ENCODE peak calls at places on chromosomes 13 and 19, in ten cellular contexts. E is tibial nerve, Y is sigmoid colon, O is upper lobe of left lung, V is A549, C is HepG2, A is SK-N-SH, T is GM12878, U is esophagus muscularis mucosa, N is H1. X is an unnamed sample. For H3K4me1, the result is how much of the 10 kb centered on the place peaks cover.

GRCh38 chr19:43532962-43533545 is at the start of gene ZNF575:
- DNase-seq in E (peak), Y (peak), O (peak), V (peak), C (peak), A (peak), T (peak), U (peak), N (peak), X (peak)

GRCh38 chr19:8926341-8926740 is 83.9 kb downstream of the MUC16 start:
- DNase-seq in E (no peak), Y (no peak), O (no peak), V (no peak), C (no peak), A (no peak), T (no peak), U (no peak), N (no peak), X (no peak)

GRCh38 chr13:42048323-42048624 is 174 bp upstream of the DGKH start:
- DNase-seq in E (no peak), Y (no peak), O (no peak), V (no peak), C (no peak), A (no peak), T (no peak), U (no peak), N (peak), X (no peak)

GRCh38 chr19:31316201-31316951 is 32.9 kb downstream of the TSHZ3 start:
- DNase-seq in E (no peak), Y (peak), O (no peak), V (no peak), C (no peak), A (no peak), T (no peak), U (no peak), N (no peak), X (no peak)

GRCh38 chr13:99285432-99286182 is 21.6 kb downstream of the GPR183 start:
- DNase-seq in E (no peak), Y (no peak), O (no peak), V (no peak), C (peak), A (no peak), T (no peak), U (no peak), N (no peak), X (no peak)

GRCh38 chr19:28022506-28022905 is 1190.4 kb downstream of the UQCRFS1 start:
- DNase-seq in E (no peak), Y (no peak), O (no peak), V (no peak), C (no peak), A (no peak), T (no peak), U (peak), N (no peak), X (no peak)

GRCh38 chr13:77833331-77833863 is 85.2 kb downstream of the EDNRB start:
- DNase-seq in E (no peak), Y (no peak), O (no peak), V (no peak), C (no peak), A (no peak), T (no peak), U (no peak), N (no peak), X (no peak)

GRCh38 chr19:43464089-43464775 is 1.2 kb downstream of the LYPD3 start:
- DNase-seq in E (peak), Y (no peak), O (peak), V (no peak), C (no peak), A (peak), T (no peak), U (no peak), N (peak), X (peak)

GRCh38 chr19:34120846-34121639 is 51.3 kb upstream of the LSM14A start:
- DNase-seq in E (no peak), Y (no peak), O (no peak), V (peak), C (peak), A (peak), T (no peak), U (no peak), N (peak), X (peak)

GRCh38 chr13:111458001-111458531 is 137.6 kb downstream of the TEX29 start:
- DNase-seq in E (no peak), Y (no peak), O (peak), V (no peak), C (no peak), A (no peak), T (no peak), U (no peak), N (no peak), X (no peak)

GRCh38 chr19:18773682-18774081 is 17.4 kb downstream of the COMP start:
- DNase-seq in E (no peak), Y (no peak), O (no peak), V (no peak), C (no peak), A (no peak), T (no peak), U (no peak), N (no peak), X (no peak)

GRCh38 chr13:43783820-43784219 is 3.0 kb downstream of the ENOX1 start:
- DNase-seq in E (no peak), Y (no peak), O (no peak), V (peak), C (no peak), A (peak), T (no peak), U (no peak), N (no peak), X (no peak)

GRCh38 chr19:10433131-10433536 is 12.8 kb downstream of the PDE4A start:
- DNase-seq in E (no peak), Y (no peak), O (no peak), V (no peak), C (no peak), A (no peak), T (no peak), U (no peak), N (no peak), X (peak)

GRCh38 chr13:65836066-65836465 is 1394.1 kb downstream of the PCDH9 start:
- DNase-seq in E (no peak), Y (no peak), O (no peak), V (no peak), C (no peak), A (no peak), T (no peak), U (no peak), N (no peak), X (no peak)

GRCh38 chr19:18670313-18670712 is 13.2 kb upstream of the CRTC1 start:
- DNase-seq in E (no peak), Y (no peak), O (no peak), V (no peak), C (no peak), A (peak), T (no peak), U (no peak), N (no peak), X (no peak)

GRCh38 chr19:15101479-15102082 is 5.6 kb upstream of the SYDE1 start:
- DNase-seq in E (no peak), Y (no peak), O (no peak), V (no peak), C (peak), A (peak), T (no peak), U (no peak), N (peak), X (peak)

GRCh38 chr19:18840288-18841260 is 8.8 kb downstream of the UPF1 start:
- DNase-seq in E (no peak), Y (no peak), O (peak), V (no peak), C (peak), A (peak), T (no peak), U (no peak), N (no peak), X (no peak)

GRCh38 chr13:101711307-101712025 is 259.0 kb downstream of the ITGBL1 start:
- DNase-seq in E (no peak), Y (no peak), O (no peak), V (no peak), C (no peak), A (no peak), T (no peak), U (no peak), N (no peak), X (no peak)

GRCh38 chr13:27962128-27962841 is 6.8 kb downstream of the CDX2 start:
- DNase-seq in E (no peak), Y (no peak), O (no peak), V (no peak), C (peak), A (peak), T (no peak), U (no peak), N (peak), X (no peak)

GRCh38 chr13:46761866-46762265 is 35.1 kb downstream of the ESD start:
- DNase-seq in E (no peak), Y (no peak), O (no peak), V (no peak), C (no peak), A (no peak), T (no peak), U (no peak), N (no peak), X (peak)

GRCh38 chr13:84940167-84940566 is 859.1 kb downstream of the SLITRK6 start:
- DNase-seq in E (no peak), Y (no peak), O (no peak), V (no peak), C (no peak), A (no peak), T (no peak), U (no peak), N (no peak), X (no peak)

GRCh38 chr19:12777217-12778019 is 2.1 kb upstream of the HOOK2 start:
- DNase-seq in E (no peak), Y (peak), O (peak), V (no peak), C (peak), A (peak), T (no peak), U (no peak), N (peak), X (peak)

GRCh38 chr19:12778905-12779161 is 3.5 kb upstream of the HOOK2 start:
- DNase-seq in E (no peak), Y (no peak), O (no peak), V (no peak), C (no peak), A (no peak), T (no peak), U (no peak), N (no peak), X (no peak)

GRCh38 chr19:12774588-12775555 is at the start of gene HOOK2:
- DNase-seq in E (peak), Y (peak), O (peak), V (no peak), C (no peak), A (no peak), T (no peak), U (no peak), N (peak), X (peak)

GRCh38 chr19:12779162-12779993 is 4.0 kb upstream of the HOOK2 start:
- DNase-seq in E (no peak), Y (peak), O (peak), V (no peak), C (peak), A (peak), T (no peak), U (no peak), N (no peak), X (no peak)

DNA sequence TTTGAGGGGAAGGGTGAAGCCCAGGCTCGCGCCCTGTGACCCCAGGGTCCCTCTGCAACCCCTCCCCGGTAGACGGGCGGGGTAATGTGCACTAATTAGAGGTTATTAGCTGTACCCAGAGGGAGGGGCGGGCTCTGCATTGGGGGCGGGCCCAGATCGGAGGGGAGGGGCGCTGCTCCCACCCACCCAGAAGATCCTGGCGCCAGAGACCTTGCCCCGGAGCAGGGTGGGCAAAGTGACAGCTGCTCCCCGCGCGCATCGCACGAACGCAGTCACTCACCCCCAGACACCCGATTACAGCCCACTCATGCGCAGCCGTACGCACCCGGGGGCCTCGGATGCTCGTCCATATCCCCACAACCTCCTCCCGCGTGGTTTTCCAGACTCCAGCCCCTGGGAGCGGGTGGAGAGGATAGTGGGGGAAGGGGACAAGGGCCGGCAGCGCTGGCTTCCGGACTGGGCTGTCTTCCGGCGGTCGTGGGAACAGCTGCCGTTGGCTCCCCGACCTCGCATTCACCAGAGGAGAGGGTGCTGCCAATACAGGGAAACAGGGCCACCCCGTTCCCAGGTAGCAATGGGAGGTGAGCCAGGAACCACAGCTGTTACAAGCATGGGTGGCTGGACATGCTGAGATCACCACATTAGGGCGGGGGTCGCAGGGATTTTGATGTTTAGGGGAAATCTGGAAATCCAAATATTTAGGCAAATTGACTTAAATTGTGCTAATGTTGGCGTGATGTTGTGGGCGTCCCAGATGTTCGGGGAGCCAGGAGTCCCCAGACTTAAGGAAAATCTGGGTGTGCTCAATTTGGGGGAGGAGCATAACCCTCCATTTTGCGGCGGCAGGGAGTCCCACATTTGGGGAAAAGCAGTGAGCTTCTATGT is 2.9 kb upstream of the HOOK2 start:
- DNase-seq in E (no peak), Y (peak), O (peak), V (no peak), C (no peak), A (peak), T (no peak), U (no peak), N (peak), X (peak)
- TF ChIP-seq EP300 in E (peak), Y (no peak), O (no peak), V (no peak), C (no peak), A (no peak), T (no peak), U (no peak), N (no peak), X (no peak)

GRCh38 chr19:41682437-41682836 is 5.6 kb downstream of the CEACAM7 start:
- DNase-seq in E (no peak), Y (no peak), O (no peak), V (no peak), C (no peak), A (no peak), T (no peak), U (no peak), N (no peak), X (no peak)
- H3K4me1 ChIP-seq in E (under half), Y (under half), O (under half), V (under half), C (under half), A (under half), T (under half), U (under half), N (under half), X (under half)

GRCh38 chr19:55115446-55116065 is 1.9 kb downstream of the PPP1R12C start:
- DNase-seq in E (no peak), Y (no peak), O (no peak), V (no peak), C (no peak), A (peak), T (no peak), U (no peak), N (no peak), X (no peak)

GRCh38 chr19:55112781-55113569 is 4.5 kb downstream of the PPP1R12C start:
- DNase-seq in E (no peak), Y (no peak), O (peak), V (no peak), C (no peak), A (peak), T (no peak), U (no peak), N (no peak), X (no peak)

GRCh38 chr19:55114566-55115145 is 2.8 kb downstream of the PPP1R12C start:
- DNase-seq in E (no peak), Y (no peak), O (peak), V (no peak), C (no peak), A (peak), T (no peak), U (no peak), N (no peak), X (no peak)

GRCh38 chr19:55112246-55112780 is 5.1 kb downstream of the PPP1R12C start:
- DNase-seq in E (no peak), Y (no peak), O (peak), V (no peak), C (no peak), A (peak), T (no peak), U (no peak), N (no peak), X (no peak)

GRCh38 chr19:55113570-55114039 is 3.8 kb downstream of the PPP1R12C start:
- DNase-seq in E (peak), Y (peak), O (peak), V (peak), C (peak), A (peak), T (no peak), U (peak), N (peak), X (peak)
- H3K27ac ChIP-seq in E (peak), Y (peak), O (peak), V (peak), C (no peak), A (no peak), T (no peak), U (peak), N (peak), X (peak)

GRCh38 chr19:1980068-1980467 is 35.4 kb downstream of the BTBD2 start:
- DNase-seq in E (no peak), Y (no peak), O (peak), V (no peak), C (no peak), A (no peak), T (no peak), U (no peak), N (no peak), X (no peak)

GRCh38 chr19:1978346-1978894 is 37.1 kb downstream of the BTBD2 start:
- DNase-seq in E (no peak), Y (no peak), O (peak), V (no peak), C (no peak), A (no peak), T (no peak), U (no peak), N (no peak), X (no peak)

GRCh38 chr19:1980782-1981181 is 34.7 kb downstream of the BTBD2 start:
- DNase-seq in E (no peak), Y (no peak), O (peak), V (no peak), C (no peak), A (no peak), T (no peak), U (no peak), N (no peak), X (no peak)

GRCh38 chr19:1979017-1979416 is 36.5 kb downstream of the BTBD2 start:
- DNase-seq in E (no peak), Y (no peak), O (peak), V (no peak), C (no peak), A (no peak), T (no peak), U (no peak), N (no peak), X (no peak)

GRCh38 chr19:1979642-1980041 is 35.9 kb downstream of the BTBD2 start:
- DNase-seq in E (no peak), Y (no peak), O (peak), V (no peak), C (no peak), A (no peak), T (no peak), U (no peak), N (no peak), X (no peak)
- TF ChIP-seq EP300 in E (no peak), Y (no peak), O (no peak), V (no peak), C (no peak), A (no peak), T (no peak), U (no peak), N (no peak), X (no peak)

GRCh38 chr13:33265133-33265532 is 20.4 kb downstream of the STARD13 start:
- DNase-seq in E (no peak), Y (no peak), O (no peak), V (no peak), C (no peak), A (no peak), T (no peak), U (no peak), N (no peak), X (no peak)

GRCh38 chr13:33263484-33263883 is 22.1 kb downstream of the STARD13 start:
- DNase-seq in E (no peak), Y (no peak), O (no peak), V (no peak), C (no peak), A (no peak), T (no peak), U (no peak), N (no peak), X (no peak)

GRCh38 chr13:33264620-33264978 is 21.0 kb downstream of the STARD13 start:
- DNase-seq in E (no peak), Y (no peak), O (no peak), V (no peak), C (no peak), A (no peak), T (no peak), U (no peak), N (no peak), X (no peak)

GRCh38 chr13:33262997-33263396 is 22.6 kb downstream of the STARD13 start:
- DNase-seq in E (no peak), Y (no peak), O (no peak), V (no peak), C (no peak), A (no peak), T (no peak), U (no peak), N (no peak), X (no peak)

DNA sequence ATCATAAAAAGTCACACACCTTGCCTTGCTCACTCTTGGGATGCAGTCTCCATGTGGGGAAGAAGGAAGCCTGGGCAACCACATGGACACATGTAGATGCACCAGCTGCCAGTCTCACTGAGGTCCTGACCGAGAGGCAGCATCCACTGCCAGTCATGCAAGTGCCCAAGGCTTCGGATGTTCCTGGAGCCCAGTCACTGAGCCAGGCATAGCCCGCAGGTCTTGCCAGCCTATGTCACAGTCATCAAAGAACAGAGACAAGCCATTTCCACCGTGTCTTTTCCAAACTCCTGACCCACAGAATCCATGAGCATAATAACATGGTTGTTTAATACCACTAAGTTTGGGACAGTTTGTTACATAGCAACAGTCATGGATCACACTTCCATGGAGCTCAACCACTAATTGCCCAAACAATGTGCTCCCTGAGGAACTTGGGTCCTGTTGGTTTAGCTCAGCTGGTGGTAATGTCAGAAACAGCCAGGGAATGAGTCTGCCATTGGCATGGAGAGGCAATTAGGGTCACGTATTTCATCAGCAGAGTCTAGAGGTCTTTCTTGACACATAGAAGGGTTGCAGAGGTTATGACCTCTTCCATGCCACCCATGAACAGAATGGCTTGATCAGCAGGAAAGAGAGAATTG is 21.5 kb downstream of the STARD13 start:
- DNase-seq in E (no peak), Y (no peak), O (no peak), V (no peak), C (no peak), A (no peak), T (no peak), U (no peak), N (no peak), X (no peak)
- H3K4me1 ChIP-seq in E (half or more), Y (under half), O (under half), V (half or more), C (half or more), A (under half), T (under half), U (half or more), N (under half), X (half or more)

DNA sequence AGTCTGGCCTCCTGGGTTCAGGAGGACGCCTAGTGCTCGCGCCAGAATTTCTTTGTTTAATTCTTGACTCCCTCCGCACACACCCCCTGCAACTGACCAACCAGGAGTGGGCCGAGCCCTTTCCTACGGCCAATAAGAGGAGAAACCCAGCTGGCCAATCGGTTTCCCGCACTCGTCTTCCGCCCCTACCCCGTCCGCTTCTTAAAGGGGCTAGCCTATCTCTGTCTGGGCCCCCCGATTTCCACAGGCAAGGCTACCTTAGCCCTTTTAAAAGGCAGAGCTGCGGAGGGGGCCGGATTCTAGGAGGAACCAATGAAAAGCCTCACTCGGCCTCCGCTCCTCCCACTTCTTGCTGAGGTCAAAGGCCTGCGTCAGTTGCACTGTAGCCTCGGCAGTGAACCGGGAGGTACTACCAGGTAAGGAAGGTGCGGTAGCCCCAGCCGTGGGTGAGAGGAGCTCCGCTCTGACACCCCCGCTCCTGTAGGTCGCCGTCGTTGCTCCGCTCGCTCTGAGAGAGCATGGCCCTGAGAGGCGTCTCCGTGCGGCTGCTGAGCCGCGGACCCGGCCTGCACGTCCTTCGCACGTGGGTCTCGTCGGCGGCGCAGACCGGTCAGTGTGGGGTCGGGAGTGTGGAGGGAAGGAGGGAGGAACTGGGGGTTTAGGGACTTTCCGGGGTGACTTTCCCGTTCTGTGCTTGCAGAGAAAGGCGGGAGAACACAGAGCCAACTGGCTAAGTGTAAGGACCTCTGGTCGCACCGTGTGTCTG is at the start of gene GCDH:
- DNase-seq in E (peak), Y (peak), O (peak), V (peak), C (peak), A (peak), T (peak), U (peak), N (peak), X (peak)
- H3K27ac ChIP-seq in E (peak), Y (peak), O (peak), V (peak), C (peak), A (no peak), T (peak), U (peak), N (peak), X (peak)

X was measured in stomach.